ENCODE peak calls at places on chromosomes 6 and 20, in six cellular contexts. C is fibroblast of pulmonary artery; U is activated CD8-positive, alpha-beta memory T cell treated with anti-CD3 and anti-CD28 coated beads, Interleukin-2, amount 50 U/mL, for 4 hours; F is nephron progenitor cell; T is stimulated activated CD4-positive, alpha-beta T cell treated with anti-CD3 and anti-CD28 coated beads, Interleukin-12 subunit alpha, Interleukin-12 subunit beta, amount 100 ng/mL, for 48 hours; Z is GM20000. L is an unnamed sample.
A peak's percentile ranks its signal among the peaks of the same experiment; 100 is the strongest.

GRCh38 chr6:72048080-72048479 is 161.7 kb downstream of the RIMS1 start:
- DNase-seq in T (no peak), C (no peak), U (no peak), Z (no peak), F (no peak), L (no peak)

GRCh38 chr20:41524980-41525613 is 93.1 kb downstream of the CHD6 start:
- DNase-seq in U (no peak), F (no peak), C (peak; percentile 56), Z (no peak), T (no peak), L (no peak)

GRCh38 chr6:104682722-104683643 is 176.7 kb downstream of the HACE1 start:
- DNase-seq in T (peak; percentile 62), U (peak; percentile 65), F (peak; percentile 69), C (peak; percentile 64), Z (peak; percentile 69), L (peak; percentile 74)

GRCh38 chr20:60249436-60249835 is 291.2 kb downstream of the CDH26 start:
- DNase-seq in C (peak; percentile 53), F (no peak), U (no peak), T (no peak), Z (no peak), L (no peak)

GRCh38 chr6:136959471-136959891 is 37.4 kb downstream of the SLC35D3 start:
- DNase-seq in Z (no peak), F (no peak), T (no peak), C (no peak), U (no peak), L (peak; percentile 49)

GRCh38 chr6:105492706-105493673 is 90.1 kb upstream of the PREP start:
- DNase-seq in C (no peak), Z (peak; percentile 41), F (no peak), U (no peak), T (no peak), L (no peak)

GRCh38 chr6:124885171-124885570 is 77.1 kb upstream of the RNF217 start:
- DNase-seq in U (no peak), C (no peak), F (no peak), Z (no peak), T (no peak), L (no peak)

GRCh38 chr6:5132741-5133140 is 47.6 kb downstream of the PPP1R3G start:
- DNase-seq in Z (peak; percentile 41), U (no peak), C (peak; percentile 99), F (no peak), T (no peak), L (no peak)

GRCh38 chr6:130843575-130844320 is 16.5 kb downstream of the SMLR1 start:
- DNase-seq in C (peak; percentile 56), Z (peak; percentile 38), U (no peak), F (no peak), T (peak; percentile 29), L (no peak)

GRCh38 chr6:150395388-150396009 is 26.7 kb downstream of the IYD start:
- DNase-seq in C (peak; percentile 65), T (peak; percentile 34), Z (peak; percentile 55), F (peak; percentile 58), U (peak; percentile 25), L (peak; percentile 63)

GRCh38 chr20:8481636-8482035 is 349.6 kb downstream of the PLCB1 start:
- DNase-seq in C (no peak), U (no peak), F (no peak), Z (no peak), T (no peak), L (no peak)

GRCh38 chr20:38659613-38659880 is 57.9 kb downstream of the ARHGAP40 start:
- DNase-seq in F (no peak), Z (no peak), C (no peak), T (no peak), U (no peak), L (no peak)

GRCh38 chr6:11275598-11275997 is 43.1 kb upstream of the NEDD9 start:
- DNase-seq in C (no peak), Z (peak; percentile 70), T (peak; percentile 27), F (no peak), U (no peak), L (no peak)

GRCh38 chr20:60820918-60821317 is 431.1 kb upstream of the CDH4 start:
- DNase-seq in T (no peak), F (no peak), U (no peak), C (no peak), Z (no peak), L (no peak)

L was measured in ecto neural progenitor cell.